ENCODE peak calls at places on chromosomes 1 and 21, in five cellular contexts. One of them, this sample, is unnamed. For H3K4me1, the result is how much of the 10 kb centered on the place peaks cover.

GRCh38 chr21:42012763-42013329 is 2.7 kb upstream of the ZBTB21 start:
- DNase-seq in mesenchymal stem cell: no peak
- DNase-seq in SK-N-SH: no peak
- DNase-seq in Karpas-422: no peak
- DNase-seq in GM23248: no peak
- DNase-seq in this sample: no peak

GRCh38 chr1:156154317-156154749 is 948 bp downstream of the SEMA4A start:
- DNase-seq in Karpas-422: peak
- DNase-seq in GM23248: no peak
- DNase-seq in mesenchymal stem cell: peak
- DNase-seq in SK-N-SH: no peak
- DNase-seq in this sample: no peak

GRCh38 chr21:17819878-17820232 is 699 bp upstream of the C21orf91 start:
- DNase-seq in GM23248: no peak
- DNase-seq in Karpas-422: peak
- DNase-seq in SK-N-SH: peak
- DNase-seq in mesenchymal stem cell: no peak
- DNase-seq in this sample: no peak

GRCh38 chr1:229155472-229155871 is 115.4 kb upstream of the RAB4A start:
- DNase-seq in GM23248: no peak
- DNase-seq in mesenchymal stem cell: no peak
- DNase-seq in SK-N-SH: no peak
- DNase-seq in Karpas-422: peak
- DNase-seq in this sample: no peak

GRCh38 chr1:21866629-21867009 is 54.6 kb downstream of the LDLRAD2 start:
- DNase-seq in Karpas-422: no peak
- DNase-seq in GM23248: no peak
- DNase-seq in SK-N-SH: no peak
- DNase-seq in mesenchymal stem cell: no peak
- DNase-seq in this sample: no peak

GRCh38 chr1:211935448-211935970 is 99.8 kb downstream of the INTS7 start:
- DNase-seq in Karpas-422: no peak
- DNase-seq in mesenchymal stem cell: no peak
- DNase-seq in GM23248: no peak
- DNase-seq in SK-N-SH: no peak
- DNase-seq in this sample: no peak

GRCh38 chr1:54850737-54851136 is 36.3 kb downstream of the DHCR24 start:
- DNase-seq in Karpas-422: no peak
- DNase-seq in GM23248: peak
- DNase-seq in mesenchymal stem cell: peak
- DNase-seq in SK-N-SH: no peak
- DNase-seq in this sample: no peak

GRCh38 chr1:59520194-59520593 is 223.3 kb downstream of the FGGY start:
- DNase-seq in mesenchymal stem cell: no peak
- DNase-seq in SK-N-SH: no peak
- DNase-seq in GM23248: peak
- DNase-seq in Karpas-422: no peak
- DNase-seq in this sample: no peak

GRCh38 chr1:60483471-60483870 is 409.9 kb upstream of the C1orf87 start:
- DNase-seq in SK-N-SH: no peak
- DNase-seq in mesenchymal stem cell: no peak
- DNase-seq in GM23248: no peak
- DNase-seq in Karpas-422: no peak
- DNase-seq in this sample: no peak

GRCh38 chr1:160028426-160028825 is 3.4 kb downstream of the PIGM start:
- DNase-seq in SK-N-SH: no peak
- DNase-seq in Karpas-422: no peak
- DNase-seq in mesenchymal stem cell: no peak
- DNase-seq in GM23248: no peak
- DNase-seq in this sample: no peak

GRCh38 chr1:48469616-48470500 is 2.1 kb downstream of the SPATA6 start:
- DNase-seq in Karpas-422: peak
- DNase-seq in mesenchymal stem cell: peak
- DNase-seq in SK-N-SH: no peak
- DNase-seq in GM23248: peak
- DNase-seq in this sample: peak

GRCh38 chr21:44866780-44867179 is 6.7 kb downstream of the PTTG1IP start:
- DNase-seq in SK-N-SH: no peak
- DNase-seq in Karpas-422: no peak
- DNase-seq in mesenchymal stem cell: peak
- DNase-seq in GM23248: peak
- DNase-seq in this sample: no peak

GRCh38 chr1:156712626-156713025 is 7.2 kb upstream of the CRABP2 start:
- DNase-seq in mesenchymal stem cell: no peak
- DNase-seq in Karpas-422: no peak
- DNase-seq in GM23248: peak
- DNase-seq in SK-N-SH: no peak
- DNase-seq in this sample: no peak

GRCh38 chr1:229093546-229094336 is 177.2 kb upstream of the RAB4A start:
- DNase-seq in Karpas-422: no peak
- DNase-seq in GM23248: no peak
- DNase-seq in SK-N-SH: no peak
- DNase-seq in mesenchymal stem cell: no peak
- DNase-seq in this sample: peak

GRCh38 chr1:44947060-44947773 is 39.2 kb downstream of the EIF2B3 start:
- DNase-seq in mesenchymal stem cell: peak
- DNase-seq in Karpas-422: no peak
- DNase-seq in GM23248: peak
- DNase-seq in SK-N-SH: peak
- DNase-seq in this sample: no peak

GRCh38 chr1:216596298-216596947 is 126.8 kb downstream of the ESRRG start:
- DNase-seq in SK-N-SH: peak
- DNase-seq in Karpas-422: no peak
- DNase-seq in mesenchymal stem cell: no peak
- DNase-seq in GM23248: no peak
- DNase-seq in this sample: no peak

GRCh38 chr1:23756676-23757075 is 13.4 kb downstream of the ELOA start:
- DNase-seq in GM23248: peak
- DNase-seq in SK-N-SH: no peak
- DNase-seq in Karpas-422: no peak
- DNase-seq in mesenchymal stem cell: peak
- DNase-seq in this sample: no peak

DNA sequence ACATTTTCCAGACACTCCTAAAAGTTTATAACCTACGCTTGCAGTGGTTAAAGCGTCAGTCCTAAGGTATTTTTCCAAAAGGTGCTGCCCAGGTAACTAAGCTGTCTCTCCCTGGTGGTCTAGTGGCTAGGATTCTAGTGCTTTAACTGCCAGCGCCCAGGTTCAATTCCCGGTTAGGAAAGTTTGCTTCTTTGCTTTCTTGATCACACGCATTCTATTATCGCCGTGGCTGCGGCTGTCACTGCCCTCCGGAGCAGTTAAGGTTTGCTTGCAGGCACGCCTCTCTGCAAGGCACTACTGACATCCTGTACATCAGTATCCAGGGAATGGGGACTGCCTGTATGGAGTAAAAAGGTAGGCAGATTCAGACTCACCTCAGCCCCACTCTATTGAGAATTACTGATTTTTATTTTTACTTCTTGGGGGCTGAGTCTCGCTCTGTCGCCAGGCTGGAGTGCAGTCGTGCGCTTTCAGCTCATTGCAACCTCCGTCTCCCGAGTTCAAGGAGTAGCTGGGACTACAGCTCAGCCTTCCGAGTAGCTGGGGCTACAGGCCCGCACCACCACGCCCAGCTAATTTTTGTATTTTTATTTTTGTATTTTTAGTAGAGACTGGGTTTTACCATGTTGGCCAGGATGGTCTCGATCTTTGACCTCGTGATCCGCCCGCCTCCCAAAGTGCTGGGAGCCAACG is 53.2 kb upstream of the CFAP126 start:
- DNase-seq in Karpas-422: peak
- DNase-seq in mesenchymal stem cell: peak
- DNase-seq in GM23248: no peak
- DNase-seq in SK-N-SH: no peak
- DNase-seq in this sample: no peak
- H3K9ac ChIP-seq in Karpas-422: no peak
- H3K9ac ChIP-seq in mesenchymal stem cell: no peak
- H3K9ac ChIP-seq in GM23248: no peak
- H3K9ac ChIP-seq in SK-N-SH: no peak
- H3K9ac ChIP-seq in this sample: no peak

DNA sequence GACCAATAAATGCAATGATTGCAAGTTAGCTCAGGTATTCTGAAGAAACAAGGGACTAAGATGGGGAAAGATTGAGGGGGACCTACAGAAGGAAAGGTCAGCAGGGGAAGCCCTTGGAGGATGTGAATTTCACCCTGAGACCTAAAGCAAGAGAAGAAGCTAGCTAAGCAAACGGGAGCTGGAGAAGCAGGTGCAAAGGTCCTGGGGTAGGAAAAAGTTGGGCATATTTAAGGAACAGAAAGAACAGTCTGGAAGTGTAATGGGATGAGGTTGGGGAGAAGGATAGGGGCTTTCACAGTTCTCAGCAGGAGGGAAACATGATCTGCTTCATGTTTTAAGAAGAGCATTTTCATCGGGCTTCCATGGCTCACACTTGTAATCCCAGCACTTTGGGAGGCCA is 89.7 kb upstream of the SLC45A1 start:
- DNase-seq in SK-N-SH: no peak
- DNase-seq in GM23248: no peak
- DNase-seq in Karpas-422: no peak
- DNase-seq in mesenchymal stem cell: no peak
- DNase-seq in this sample: no peak
- H3K4me1 ChIP-seq in SK-N-SH: under half
- H3K4me1 ChIP-seq in GM23248: under half
- H3K4me1 ChIP-seq in Karpas-422: under half
- H3K4me1 ChIP-seq in mesenchymal stem cell: under half
- H3K4me1 ChIP-seq in this sample: under half

GRCh38 chr21:35780983-35781382 is 279.3 kb downstream of the SETD4 start:
- DNase-seq in mesenchymal stem cell: no peak
- DNase-seq in SK-N-SH: no peak
- DNase-seq in GM23248: no peak
- DNase-seq in Karpas-422: no peak
- DNase-seq in this sample: no peak

GRCh38 chr21:35777081-35777480 is 283.2 kb downstream of the SETD4 start:
- DNase-seq in SK-N-SH: no peak
- DNase-seq in mesenchymal stem cell: no peak
- DNase-seq in GM23248: no peak
- DNase-seq in Karpas-422: no peak
- DNase-seq in this sample: no peak

GRCh38 chr21:35775778-35776515 is 284.4 kb downstream of the SETD4 start:
- DNase-seq in mesenchymal stem cell: no peak
- DNase-seq in Karpas-422: no peak
- DNase-seq in SK-N-SH: no peak
- DNase-seq in GM23248: no peak
- DNase-seq in this sample: no peak

GRCh38 chr21:35779690-35780570 is 280.4 kb downstream of the SETD4 start:
- DNase-seq in GM23248: peak
- DNase-seq in mesenchymal stem cell: peak
- DNase-seq in SK-N-SH: no peak
- DNase-seq in Karpas-422: no peak
- DNase-seq in this sample: no peak

GRCh38 chr21:35779167-35779566 is 281.2 kb downstream of the SETD4 start:
- DNase-seq in Karpas-422: no peak
- DNase-seq in SK-N-SH: no peak
- DNase-seq in GM23248: no peak
- DNase-seq in mesenchymal stem cell: no peak
- DNase-seq in this sample: no peak
- H3K9ac ChIP-seq in Karpas-422: no peak
- H3K9ac ChIP-seq in SK-N-SH: peak
- H3K9ac ChIP-seq in GM23248: no peak
- H3K9ac ChIP-seq in mesenchymal stem cell: no peak
- H3K9ac ChIP-seq in this sample: no peak

GRCh38 chr1:151472852-151473731 is 13.8 kb upstream of the POGZ start:
- DNase-seq in SK-N-SH: peak
- DNase-seq in Karpas-422: peak
- DNase-seq in mesenchymal stem cell: peak
- DNase-seq in GM23248: peak
- DNase-seq in this sample: peak
- H3K4me1 ChIP-seq in SK-N-SH: under half
- H3K4me1 ChIP-seq in Karpas-422: under half
- H3K4me1 ChIP-seq in mesenchymal stem cell: under half
- H3K4me1 ChIP-seq in GM23248: under half
- H3K4me1 ChIP-seq in this sample: under half

GRCh38 chr1:1758692-1759455 is 19.4 kb downstream of the NADK start:
- DNase-seq in GM23248: no peak
- DNase-seq in mesenchymal stem cell: no peak
- DNase-seq in Karpas-422: no peak
- DNase-seq in SK-N-SH: no peak
- DNase-seq in this sample: peak
- H3K9ac ChIP-seq in GM23248: no peak
- H3K9ac ChIP-seq in mesenchymal stem cell: peak
- H3K9ac ChIP-seq in Karpas-422: no peak
- H3K9ac ChIP-seq in SK-N-SH: no peak
- H3K9ac ChIP-seq in this sample: peak

GRCh38 chr1:13752852-13753251 is 52.9 kb downstream of the PRDM2 start:
- DNase-seq in SK-N-SH: no peak
- DNase-seq in GM23248: no peak
- DNase-seq in Karpas-422: no peak
- DNase-seq in mesenchymal stem cell: no peak
- DNase-seq in this sample: no peak
- H3K4me1 ChIP-seq in SK-N-SH: under half
- H3K4me1 ChIP-seq in GM23248: half or more
- H3K4me1 ChIP-seq in Karpas-422: half or more
- H3K4me1 ChIP-seq in mesenchymal stem cell: under half
- H3K4me1 ChIP-seq in this sample: under half

DNA sequence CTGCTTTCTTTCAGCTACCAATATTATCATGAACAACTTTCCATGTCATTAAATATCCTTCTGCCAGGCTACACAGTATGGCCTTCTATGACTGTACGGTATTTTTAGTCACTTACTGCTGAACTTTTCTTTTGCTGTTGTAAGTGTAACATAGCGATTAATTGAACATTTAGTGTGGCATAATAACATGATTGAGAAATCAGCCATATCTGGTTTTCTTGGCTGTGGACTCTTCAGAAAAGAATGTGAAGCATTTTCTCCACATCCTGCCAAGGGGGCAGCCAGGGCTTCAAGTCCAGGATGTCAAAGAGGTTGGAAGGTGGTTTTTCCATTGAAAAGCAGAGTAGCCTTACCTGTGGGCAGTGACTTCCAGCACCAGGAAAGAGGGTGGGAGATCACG is 8.8 kb upstream of the AHCYL1 start:
- DNase-seq in GM23248: peak
- DNase-seq in SK-N-SH: no peak
- DNase-seq in mesenchymal stem cell: peak
- DNase-seq in Karpas-422: no peak
- DNase-seq in this sample: no peak
- H3K9ac ChIP-seq in GM23248: no peak
- H3K9ac ChIP-seq in SK-N-SH: no peak
- H3K9ac ChIP-seq in mesenchymal stem cell: no peak
- H3K9ac ChIP-seq in Karpas-422: no peak
- H3K9ac ChIP-seq in this sample: no peak

DNA sequence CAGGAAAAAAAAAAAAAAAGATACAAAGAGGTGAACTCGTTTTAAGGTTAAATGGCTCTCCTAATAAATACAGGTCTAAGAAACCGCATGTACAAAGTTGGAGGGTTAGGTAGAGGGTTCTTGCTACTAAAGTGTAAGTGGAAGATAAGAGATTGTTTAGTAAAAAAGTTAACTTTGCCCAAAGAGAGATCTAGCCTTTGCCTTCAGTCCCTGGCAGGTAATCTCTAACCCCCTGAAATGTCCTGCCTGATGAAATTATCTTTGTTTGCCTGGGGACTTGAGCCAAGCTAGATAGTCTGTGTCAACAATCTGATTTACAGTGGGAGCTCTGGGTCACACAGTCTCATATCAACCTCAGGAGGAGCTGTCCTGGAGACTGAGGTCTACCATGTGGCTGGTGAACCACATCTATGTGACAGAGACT is 57.6 kb downstream of the TRIM33 start:
- DNase-seq in GM23248: no peak
- DNase-seq in mesenchymal stem cell: no peak
- DNase-seq in SK-N-SH: no peak
- DNase-seq in Karpas-422: no peak
- DNase-seq in this sample: no peak
- H3K4me1 ChIP-seq in GM23248: under half
- H3K4me1 ChIP-seq in mesenchymal stem cell: under half
- H3K4me1 ChIP-seq in SK-N-SH: under half
- H3K4me1 ChIP-seq in Karpas-422: under half
- H3K4me1 ChIP-seq in this sample: under half